ENCODE peak calls at places on chromosomes 6 and 20, in seven cellular contexts. One of them, this sample, is unnamed.

GRCh38 chr20:35820715-35821114 is 48.9 kb downstream of the PHF20 start:
- DNase-seq in heart left ventricle: no peak
- DNase-seq in CD8-positive, alpha-beta T cell: no peak
- DNase-seq in thyroid gland: no peak
- DNase-seq in testis: no peak
- DNase-seq in uterus: no peak
- DNase-seq in upper lobe of right lung: peak
- DNase-seq in this sample: no peak

GRCh38 chr6:14664112-14664592 is 546.6 kb downstream of the CD83 start:
- DNase-seq in heart left ventricle: no peak
- DNase-seq in CD8-positive, alpha-beta T cell: peak
- DNase-seq in thyroid gland: no peak
- DNase-seq in testis: no peak
- DNase-seq in uterus: no peak
- DNase-seq in upper lobe of right lung: no peak
- DNase-seq in this sample: no peak

GRCh38 chr6:170147056-170147787 is 143.7 kb downstream of the DLL1 start:
- DNase-seq in heart left ventricle: peak
- DNase-seq in CD8-positive, alpha-beta T cell: no peak
- DNase-seq in thyroid gland: no peak
- DNase-seq in testis: no peak
- DNase-seq in uterus: no peak
- DNase-seq in upper lobe of right lung: no peak
- DNase-seq in this sample: no peak

GRCh38 chr20:63696628-63697356 is at the start of gene TNFRSF6B:
- DNase-seq in heart left ventricle: peak
- DNase-seq in CD8-positive, alpha-beta T cell: no peak
- DNase-seq in thyroid gland: no peak
- DNase-seq in testis: no peak
- DNase-seq in uterus: no peak
- DNase-seq in upper lobe of right lung: peak
- DNase-seq in this sample: no peak

GRCh38 chr6:141562801-141563763 is 569.6 kb upstream of the GJE1 start:
- DNase-seq in heart left ventricle: no peak
- DNase-seq in CD8-positive, alpha-beta T cell: peak
- DNase-seq in thyroid gland: peak
- DNase-seq in testis: peak
- DNase-seq in uterus: peak
- DNase-seq in upper lobe of right lung: no peak
- DNase-seq in this sample: no peak

GRCh38 chr6:46677314-46677654 is 10.4 kb upstream of the TDRD6 start:
- DNase-seq in heart left ventricle: no peak
- DNase-seq in CD8-positive, alpha-beta T cell: no peak
- DNase-seq in thyroid gland: no peak
- DNase-seq in testis: no peak
- DNase-seq in uterus: no peak
- DNase-seq in upper lobe of right lung: no peak
- DNase-seq in this sample: no peak

GRCh38 chr6:156662025-156662445 is 115.1 kb upstream of the ARID1B start:
- DNase-seq in heart left ventricle: no peak
- DNase-seq in CD8-positive, alpha-beta T cell: peak
- DNase-seq in thyroid gland: no peak
- DNase-seq in testis: peak
- DNase-seq in uterus: no peak
- DNase-seq in upper lobe of right lung: peak
- DNase-seq in this sample: no peak

GRCh38 chr20:36441027-36441414 is 100.3 kb upstream of the MYL9 start:
- DNase-seq in heart left ventricle: no peak
- DNase-seq in CD8-positive, alpha-beta T cell: no peak
- DNase-seq in thyroid gland: no peak
- DNase-seq in testis: no peak
- DNase-seq in uterus: no peak
- DNase-seq in upper lobe of right lung: no peak
- DNase-seq in this sample: no peak

GRCh38 chr6:33840064-33840926 is 36.5 kb upstream of the MLN start:
- DNase-seq in heart left ventricle: peak
- DNase-seq in CD8-positive, alpha-beta T cell: no peak
- DNase-seq in thyroid gland: no peak
- DNase-seq in testis: no peak
- DNase-seq in uterus: peak
- DNase-seq in upper lobe of right lung: no peak
- DNase-seq in this sample: no peak

GRCh38 chr6:164154588-164154987 is 740.1 kb downstream of the QKI start:
- DNase-seq in heart left ventricle: no peak
- DNase-seq in CD8-positive, alpha-beta T cell: no peak
- DNase-seq in thyroid gland: no peak
- DNase-seq in testis: no peak
- DNase-seq in uterus: no peak
- DNase-seq in upper lobe of right lung: no peak
- DNase-seq in this sample: no peak

GRCh38 chr6:38640216-38640909 is 634 bp upstream of the BTBD9 start:
- DNase-seq in heart left ventricle: no peak
- DNase-seq in CD8-positive, alpha-beta T cell: peak
- DNase-seq in thyroid gland: peak
- DNase-seq in testis: peak
- DNase-seq in uterus: no peak
- DNase-seq in upper lobe of right lung: peak
- DNase-seq in this sample: peak

GRCh38 chr20:10522328-10522727 is 87.2 kb downstream of the SLX4IP start:
- DNase-seq in heart left ventricle: no peak
- DNase-seq in CD8-positive, alpha-beta T cell: no peak
- DNase-seq in thyroid gland: no peak
- DNase-seq in testis: no peak
- DNase-seq in uterus: no peak
- DNase-seq in upper lobe of right lung: no peak
- DNase-seq in this sample: no peak

GRCh38 chr20:36506253-36506652 is 35.1 kb upstream of the MYL9 start:
- DNase-seq in heart left ventricle: no peak
- DNase-seq in CD8-positive, alpha-beta T cell: no peak
- DNase-seq in thyroid gland: no peak
- DNase-seq in testis: no peak
- DNase-seq in uterus: no peak
- DNase-seq in upper lobe of right lung: no peak
- DNase-seq in this sample: no peak

GRCh38 chr6:133436652-133437051 is 195.5 kb downstream of the EYA4 start:
- DNase-seq in heart left ventricle: no peak
- DNase-seq in CD8-positive, alpha-beta T cell: no peak
- DNase-seq in thyroid gland: no peak
- DNase-seq in testis: no peak
- DNase-seq in uterus: no peak
- DNase-seq in upper lobe of right lung: no peak
- DNase-seq in this sample: no peak

GRCh38 chr6:34149831-34150400 is 4.0 kb upstream of the GRM4 start:
- DNase-seq in heart left ventricle: peak
- DNase-seq in CD8-positive, alpha-beta T cell: no peak
- DNase-seq in thyroid gland: no peak
- DNase-seq in testis: no peak
- DNase-seq in uterus: no peak
- DNase-seq in upper lobe of right lung: peak
- DNase-seq in this sample: no peak

GRCh38 chr20:59318201-59318790 is 17.9 kb downstream of the EDN3 start:
- DNase-seq in heart left ventricle: no peak
- DNase-seq in CD8-positive, alpha-beta T cell: no peak
- DNase-seq in thyroid gland: peak
- DNase-seq in testis: no peak
- DNase-seq in uterus: no peak
- DNase-seq in upper lobe of right lung: no peak
- DNase-seq in this sample: no peak

GRCh38 chr6:131640576-131640975 is 3.5 kb downstream of the ENPP3 start:
- DNase-seq in heart left ventricle: no peak
- DNase-seq in CD8-positive, alpha-beta T cell: no peak
- DNase-seq in thyroid gland: no peak
- DNase-seq in testis: no peak
- DNase-seq in uterus: no peak
- DNase-seq in upper lobe of right lung: no peak
- DNase-seq in this sample: no peak

GRCh38 chr20:60653111-60653845 is 598.8 kb upstream of the CDH4 start:
- DNase-seq in heart left ventricle: no peak
- DNase-seq in CD8-positive, alpha-beta T cell: no peak
- DNase-seq in thyroid gland: no peak
- DNase-seq in testis: no peak
- DNase-seq in uterus: no peak
- DNase-seq in upper lobe of right lung: no peak
- DNase-seq in this sample: no peak

GRCh38 chr6:5786321-5787053 is 220.2 kb downstream of the NRN1 start:
- DNase-seq in heart left ventricle: no peak
- DNase-seq in CD8-positive, alpha-beta T cell: no peak
- DNase-seq in thyroid gland: no peak
- DNase-seq in testis: no peak
- DNase-seq in uterus: no peak
- DNase-seq in upper lobe of right lung: no peak
- DNase-seq in this sample: no peak

GRCh38 chr6:164072240-164072666 is 657.7 kb downstream of the QKI start:
- DNase-seq in heart left ventricle: no peak
- DNase-seq in CD8-positive, alpha-beta T cell: no peak
- DNase-seq in thyroid gland: no peak
- DNase-seq in testis: no peak
- DNase-seq in uterus: no peak
- DNase-seq in upper lobe of right lung: no peak
- DNase-seq in this sample: no peak

GRCh38 chr6:20370801-20371200 is 30.9 kb upstream of the E2F3 start:
- DNase-seq in heart left ventricle: no peak
- DNase-seq in CD8-positive, alpha-beta T cell: no peak
- DNase-seq in thyroid gland: no peak
- DNase-seq in testis: no peak
- DNase-seq in uterus: no peak
- DNase-seq in upper lobe of right lung: no peak
- DNase-seq in this sample: no peak
- TF ChIP-seq CTCF in heart left ventricle: no peak
- TF ChIP-seq CTCF in CD8-positive, alpha-beta T cell: no peak
- TF ChIP-seq CTCF in thyroid gland: no peak
- TF ChIP-seq CTCF in testis: no peak
- TF ChIP-seq CTCF in uterus: no peak
- TF ChIP-seq CTCF in upper lobe of right lung: no peak
- TF ChIP-seq CTCF in this sample: no peak

GRCh38 chr20:2142649-2143048 is 41.0 kb downstream of the STK35 start:
- DNase-seq in heart left ventricle: no peak
- DNase-seq in CD8-positive, alpha-beta T cell: no peak
- DNase-seq in thyroid gland: no peak
- DNase-seq in testis: no peak
- DNase-seq in uterus: no peak
- DNase-seq in upper lobe of right lung: no peak
- DNase-seq in this sample: no peak

GRCh38 chr20:2143594-2143993 is 42.0 kb downstream of the STK35 start:
- DNase-seq in heart left ventricle: no peak
- DNase-seq in CD8-positive, alpha-beta T cell: no peak
- DNase-seq in thyroid gland: no peak
- DNase-seq in testis: no peak
- DNase-seq in uterus: no peak
- DNase-seq in upper lobe of right lung: no peak
- DNase-seq in this sample: no peak

GRCh38 chr20:2146080-2146867 is 44.6 kb downstream of the STK35 start:
- DNase-seq in heart left ventricle: no peak
- DNase-seq in CD8-positive, alpha-beta T cell: no peak
- DNase-seq in thyroid gland: no peak
- DNase-seq in testis: no peak
- DNase-seq in uterus: no peak
- DNase-seq in upper lobe of right lung: no peak
- DNase-seq in this sample: no peak

GRCh38 chr20:2145376-2145775 is 43.7 kb downstream of the STK35 start:
- DNase-seq in heart left ventricle: no peak
- DNase-seq in CD8-positive, alpha-beta T cell: no peak
- DNase-seq in thyroid gland: no peak
- DNase-seq in testis: no peak
- DNase-seq in uterus: no peak
- DNase-seq in upper lobe of right lung: no peak
- DNase-seq in this sample: no peak

GRCh38 chr20:2144850-2145249 is 43.2 kb downstream of the STK35 start:
- DNase-seq in heart left ventricle: no peak
- DNase-seq in CD8-positive, alpha-beta T cell: no peak
- DNase-seq in thyroid gland: no peak
- DNase-seq in testis: no peak
- DNase-seq in uterus: no peak
- DNase-seq in upper lobe of right lung: no peak
- DNase-seq in this sample: no peak
- TF ChIP-seq CTCF in heart left ventricle: no peak
- TF ChIP-seq CTCF in CD8-positive, alpha-beta T cell: no peak
- TF ChIP-seq CTCF in thyroid gland: no peak
- TF ChIP-seq CTCF in testis: no peak
- TF ChIP-seq CTCF in uterus: no peak
- TF ChIP-seq CTCF in upper lobe of right lung: no peak
- TF ChIP-seq CTCF in this sample: no peak

DNA sequence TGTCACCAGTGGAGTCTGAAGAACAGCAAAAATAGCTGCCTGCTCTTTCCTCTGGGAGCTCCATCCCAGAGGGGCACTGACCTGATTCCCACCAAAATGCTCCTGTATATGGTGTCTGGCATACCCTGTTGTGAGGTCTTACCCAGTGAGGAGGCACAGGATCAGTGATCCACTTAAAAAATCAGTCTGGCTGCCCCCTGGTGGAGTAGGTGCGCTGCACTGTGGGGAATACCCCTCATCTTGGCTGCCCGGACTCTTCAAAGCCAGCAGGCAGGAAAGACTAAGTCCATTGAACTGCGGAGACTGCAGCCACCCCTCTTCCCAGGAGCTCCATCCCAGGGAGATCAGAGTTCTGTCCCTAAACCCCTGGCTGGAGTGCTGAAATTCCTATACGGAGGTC is 230.9 kb upstream of the HTR1E start:
- DNase-seq in heart left ventricle: no peak
- DNase-seq in CD8-positive, alpha-beta T cell: no peak
- DNase-seq in thyroid gland: peak
- DNase-seq in testis: no peak
- DNase-seq in uterus: no peak
- DNase-seq in upper lobe of right lung: no peak
- DNase-seq in this sample: no peak
- TF ChIP-seq CTCF in heart left ventricle: no peak
- TF ChIP-seq CTCF in CD8-positive, alpha-beta T cell: no peak
- TF ChIP-seq CTCF in thyroid gland: no peak
- TF ChIP-seq CTCF in testis: no peak
- TF ChIP-seq CTCF in uterus: no peak
- TF ChIP-seq CTCF in upper lobe of right lung: no peak
- TF ChIP-seq CTCF in this sample: no peak

DNA sequence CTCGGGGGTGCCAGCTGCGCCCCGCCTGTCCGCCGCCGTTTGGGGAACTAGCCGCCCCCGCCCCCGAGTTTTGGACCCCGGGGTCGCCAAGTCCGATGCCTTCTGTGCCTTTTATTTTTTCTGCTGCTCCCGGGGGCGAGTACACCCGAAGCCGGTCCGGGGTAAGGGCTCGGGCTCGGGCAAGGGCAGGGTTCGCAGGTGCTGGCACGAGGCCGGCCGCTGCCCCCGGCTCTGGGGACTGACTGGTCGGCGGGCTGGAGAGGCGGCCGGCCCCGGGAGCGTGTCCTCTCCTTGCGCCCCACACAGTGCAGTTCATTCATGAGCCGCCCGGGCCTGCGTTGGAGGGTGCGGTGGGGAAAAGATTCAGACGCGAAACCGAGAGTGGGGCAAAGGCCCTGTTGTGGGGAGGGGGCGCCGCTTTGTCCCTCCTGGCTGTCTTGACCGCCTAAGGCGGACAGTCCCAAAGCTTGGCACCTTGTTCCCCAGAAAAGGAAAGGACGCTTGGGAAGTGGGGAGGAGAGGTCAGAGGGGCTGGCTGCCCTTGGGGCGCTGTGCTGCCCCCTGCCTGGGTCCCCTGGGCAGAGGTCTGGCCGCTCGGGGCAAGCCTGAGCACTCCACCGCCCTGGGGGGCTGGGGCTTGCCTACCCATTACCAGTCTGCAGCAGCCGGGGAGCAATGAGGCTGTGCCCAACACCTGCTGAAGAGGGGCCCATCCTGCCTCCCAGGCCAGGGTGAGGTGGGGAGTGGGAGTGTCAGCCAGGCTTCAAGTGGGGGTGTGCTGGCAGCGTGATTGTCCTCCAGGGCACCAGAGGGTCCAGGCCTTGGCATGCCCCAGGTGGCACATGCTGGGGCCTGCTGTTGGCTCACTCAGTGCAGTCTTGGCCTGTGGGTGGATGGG is 915 bp downstream of the TMEM63B start:
- DNase-seq in heart left ventricle: peak
- DNase-seq in CD8-positive, alpha-beta T cell: no peak
- DNase-seq in thyroid gland: peak
- DNase-seq in testis: peak
- DNase-seq in uterus: peak
- DNase-seq in upper lobe of right lung: peak
- DNase-seq in this sample: no peak
- TF ChIP-seq CTCF in heart left ventricle: no peak
- TF ChIP-seq CTCF in CD8-positive, alpha-beta T cell: no peak
- TF ChIP-seq CTCF in thyroid gland: no peak
- TF ChIP-seq CTCF in testis: no peak
- TF ChIP-seq CTCF in uterus: no peak
- TF ChIP-seq CTCF in upper lobe of right lung: no peak
- TF ChIP-seq CTCF in this sample: peak

This sample was measured in D721Med.